ENCODE peak calls at places on chromosomes 5 and 9, in five cellular contexts. K, N, G, A and P are unnamed samples.

GRCh38 chr5:143041-143440 is 48.3 kb upstream of the LRRC14B start:
- DNase-seq in A (no peak), G (no peak), K (no peak), N (no peak), P (no peak)

GRCh38 chr5:92504346-92504745 is 1076.7 kb downstream of the NR2F1-AS1 start:
- DNase-seq in G (no peak), A (no peak), K (no peak), N (no peak), P (no peak)

GRCh38 chr9:125649315-125649714 is 57.7 kb downstream of the MAPKAP1 start:
- DNase-seq in K (peak; percentile 74), A (peak; percentile 91), G (no peak), N (no peak), P (no peak)

GRCh38 chr9:136868644-136869043 is 2.5 kb upstream of the EDF1 start:
- DNase-seq in G (no peak), K (no peak), A (no peak), N (no peak), P (no peak)

GRCh38 chr5:132826424-132827082 is 3.9 kb downstream of the SHROOM1 start:
- DNase-seq in G (no peak), N (no peak), A (no peak), K (no peak), P (no peak)

GRCh38 chr9:137669261-137669672 is 50.5 kb downstream of the EHMT1 start:
- DNase-seq in A (no peak), N (no peak), K (no peak), G (no peak), P (no peak)

GRCh38 chr5:2335727-2336515 is 415.6 kb downstream of the IRX2 start:
- DNase-seq in K (no peak), N (no peak), A (no peak), G (no peak), P (no peak)

GRCh38 chr9:122144836-122145235 is 14.7 kb downstream of the NDUFA8 start:
- DNase-seq in G (no peak), N (no peak), K (no peak), A (peak; percentile 12), P (no peak)

GRCh38 chr5:158051036-158051435 is 192.1 kb upstream of the CLINT1 start:
- DNase-seq in N (no peak), G (no peak), A (no peak), K (no peak), P (no peak)

GRCh38 chr9:27341545-27342294 is 44.8 kb upstream of the EQTN start:
- DNase-seq in K (no peak), N (peak; percentile 42), A (no peak), G (no peak), P (no peak)

GRCh38 chr5:153523196-153523595 is 32.7 kb downstream of the GRIA1 start:
- DNase-seq in G (no peak), K (no peak), N (no peak), A (peak; percentile 35), P (no peak)

GRCh38 chr9:19551124-19551929 is 142.5 kb downstream of the ACER2 start:
- DNase-seq in N (no peak), A (no peak), K (no peak), G (no peak), P (peak; percentile 21)

GRCh38 chr5:33978307-33978706 is 6.2 kb downstream of the SLC45A2 start:
- DNase-seq in A (no peak), K (no peak), G (no peak), N (no peak), P (no peak)

GRCh38 chr5:4994994-4995393 is 145.1 kb upstream of the ADAMTS16 start:
- DNase-seq in A (peak; percentile 42), G (no peak), N (no peak), K (peak; percentile 69), P (no peak)

GRCh38 chr9:121559183-121559582 is 59.5 kb upstream of the GGTA1 start:
- DNase-seq in G (no peak), N (no peak), A (peak; percentile 57), K (peak; percentile 74), P (no peak)

GRCh38 chr9:104779334-104779733 is 15.4 kb downstream of the NIPSNAP3B start:
- DNase-seq in N (no peak), A (no peak), G (no peak), K (no peak), P (no peak)

GRCh38 chr9:108050894-108051293 is 561.3 kb upstream of the KLF4 start:
- DNase-seq in N (no peak), G (no peak), A (no peak), K (no peak), P (no peak)

GRCh38 chr5:35146386-35146785 is 83.9 kb downstream of the PRLR start:
- DNase-seq in A (no peak), G (no peak), K (no peak), N (no peak), P (no peak)

GRCh38 chr9:116959775-116960174 is 272.7 kb downstream of the TRIM32 start:
- DNase-seq in K (no peak), G (no peak), N (no peak), A (no peak), P (peak; percentile 49)

GRCh38 chr5:132489051-132489770 is 1.4 kb downstream of the IRF1 start:
- DNase-seq in G (no peak), N (peak; percentile 32), K (no peak), A (no peak), P (no peak)

GRCh38 chr5:169426674-169427250 is 125.8 kb upstream of the SLIT3 start:
- DNase-seq in K (no peak), A (no peak), N (no peak), G (no peak), P (no peak)

GRCh38 chr5:35360671-35361070 is 130.4 kb upstream of the PRLR start:
- DNase-seq in A (no peak), K (no peak), G (no peak), N (no peak), P (no peak)

GRCh38 chr5:42494414-42494813 is 71.2 kb downstream of the GHR start:
- DNase-seq in G (no peak), K (no peak), N (no peak), A (no peak), P (no peak)

GRCh38 chr5:68534131-68534940 is 318.8 kb downstream of the PIK3R1 start:
- DNase-seq in G (no peak), K (no peak), A (peak; percentile 39), N (peak; percentile 10), P (no peak)

GRCh38 chr9:76688471-76689238 is 75.6 kb upstream of the PCA3 start:
- DNase-seq in A (no peak), G (no peak), N (no peak), K (no peak), P (no peak)

GRCh38 chr5:177307544-177308363 is 3.9 kb downstream of the MXD3 start:
- DNase-seq in A (no peak), G (no peak), N (no peak), K (no peak), P (no peak)

GRCh38 chr5:134504629-134505300 is 20.7 kb upstream of the JADE2 start:
- DNase-seq in K (no peak), N (peak; percentile 6), G (no peak), A (no peak), P (no peak)

GRCh38 chr5:168400429-168401220 is 85.6 kb upstream of the RARS1 start:
- DNase-seq in A (no peak), N (no peak), G (no peak), K (no peak), P (no peak)

GRCh38 chr9:18499987-18500386 is 26.0 kb downstream of the ADAMTSL1 start:
- DNase-seq in G (no peak), K (peak; percentile 19), A (peak; percentile 14), N (no peak), P (no peak)

GRCh38 chr9:88065609-88066008 is 72.7 kb downstream of the SPATA31C2 start:
- DNase-seq in K (no peak), N (no peak), G (no peak), A (no peak), P (no peak)

GRCh38 chr5:32708949-32709348 is 2.2 kb upstream of the NPR3 start:
- DNase-seq in K (no peak), N (no peak), A (no peak), G (no peak), P (peak; percentile 14)

GRCh38 chr5:143345671-143346440 is 57.6 kb downstream of the NR3C1 start:
- DNase-seq in G (no peak), N (no peak), A (no peak), K (no peak), P (no peak)

GRCh38 chr5:170420809-170421412 is 31.7 kb upstream of the KCNMB1 start:
- DNase-seq in K (peak; percentile 50), A (peak; percentile 71), N (peak; percentile 38), G (peak; percentile 30), P (peak; percentile 73)

GRCh38 chr5:29811914-29812679 is 1381.4 kb upstream of the CDH6 start:
- DNase-seq in A (no peak), G (no peak), K (no peak), N (no peak), P (no peak)
- TF ChIP-seq CTCF in A (no peak), G (no peak), K (no peak), N (no peak), P (no peak)

GRCh38 chr5:18141260-18141659 is 507.0 kb downstream of the TAF11L14 start:
- DNase-seq in G (no peak), A (no peak), N (no peak), K (no peak), P (no peak)
- TF ChIP-seq CTCF in G (no peak), A (no peak), N (no peak), K (no peak), P (no peak)

GRCh38 chr5:148383564-148384388 is at the start of gene FBXO38:
- DNase-seq in N (peak; percentile 98), A (peak; percentile 97), K (peak; percentile 87), G (peak; percentile 91), P (peak; percentile 89)
- TF ChIP-seq CTCF in N (peak; percentile 35), A (no peak), K (no peak), G (peak; percentile 30), P (no peak)

GRCh38 chr9:93686880-93687236 is 110.5 kb downstream of the PHF2 start:
- DNase-seq in A (no peak), N (no peak), G (no peak), K (no peak), P (no peak)

GRCh38 chr9:93684161-93684765 is 107.9 kb downstream of the PHF2 start:
- DNase-seq in G (no peak), N (no peak), A (no peak), K (no peak), P (no peak)

GRCh38 chr9:93686127-93686879 is 109.9 kb downstream of the PHF2 start:
- DNase-seq in N (no peak), A (no peak), G (no peak), K (no peak), P (no peak)

GRCh38 chr9:93683331-93684134 is 107.1 kb downstream of the PHF2 start:
- DNase-seq in N (peak; percentile 4), G (no peak), A (no peak), K (no peak), P (no peak)

DNA sequence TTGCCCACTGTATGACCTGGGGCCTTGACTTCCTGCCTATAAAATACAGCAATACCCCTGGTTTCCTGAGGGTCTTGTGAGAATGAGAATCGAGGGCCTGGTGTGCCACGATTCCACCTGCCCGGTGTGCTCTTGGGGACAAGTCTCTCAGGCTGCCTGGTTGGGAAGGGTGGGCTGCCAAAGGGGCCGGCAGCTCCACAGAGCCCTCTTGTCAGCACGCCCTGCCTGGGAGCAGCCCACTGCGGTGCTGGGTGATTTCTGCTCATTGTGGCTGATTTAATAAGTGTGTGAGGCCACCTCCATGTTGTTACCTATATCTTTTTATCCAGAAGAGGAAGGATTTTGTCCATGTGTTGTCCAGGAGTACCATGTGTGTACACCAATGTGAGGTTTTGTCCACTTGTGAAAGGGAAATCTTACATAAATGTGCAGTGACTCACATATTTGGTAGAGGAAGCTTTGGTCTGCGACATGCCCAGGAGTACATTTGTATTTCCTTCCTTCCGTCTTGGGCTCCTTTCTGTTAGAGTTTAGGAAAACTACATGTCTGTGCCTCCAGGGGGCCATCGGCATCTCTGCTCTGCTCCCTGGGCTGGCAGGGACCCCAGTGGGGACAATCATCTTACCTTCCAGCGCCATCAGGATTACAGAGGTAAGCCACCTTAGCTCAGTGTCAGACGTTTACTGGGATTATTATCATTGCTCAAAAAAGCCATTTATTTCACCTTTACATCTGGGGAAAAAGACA is 108.6 kb downstream of the PHF2 start:
- DNase-seq in N (no peak), A (no peak), G (no peak), K (no peak), P (no peak)
- TF ChIP-seq CTCF in N (no peak), A (peak; percentile 54), G (no peak), K (peak; percentile 12), P (no peak)